ENCODE peak calls at places on chromosomes 2 and 18, in six cellular contexts. L is HepG2, V is GM12891, C is K562, Y is GM12878, T is H1. S is an unnamed sample.

GRCh38 chr18:76710646-76711520 is 111.5 kb upstream of the ZNF236 start:
- DNase-seq in L (no peak), V (no peak), C (no peak), Y (no peak), T (no peak), S (no peak)

GRCh38 chr2:11872247-11872947 is 126.0 kb downstream of the LPIN1 start:
- DNase-seq in L (no peak), V (no peak), C (no peak), Y (peak), T (no peak), S (no peak)

GRCh38 chr2:175234153-175234552 is 52.6 kb upstream of the ATP5MC3 start:
- DNase-seq in L (no peak), V (no peak), C (no peak), Y (no peak), T (no peak), S (no peak)

GRCh38 chr2:121283670-121284245 is 1.2 kb downstream of the TFCP2L1 start:
- DNase-seq in L (no peak), V (no peak), C (no peak), Y (no peak), T (no peak), S (no peak)

GRCh38 chr2:172105715-172106124 is 3.0 kb upstream of the DLX2 start:
- DNase-seq in L (no peak), V (no peak), C (no peak), Y (no peak), T (no peak), S (no peak)

GRCh38 chr2:141038341-141038740 is 1092.5 kb downstream of the LRP1B start:
- DNase-seq in L (no peak), V (no peak), C (no peak), Y (no peak), T (no peak), S (no peak)

GRCh38 chr2:43184339-43184895 is 42.0 kb downstream of the ZFP36L2 start:
- DNase-seq in L (peak), V (no peak), C (peak), Y (no peak), T (no peak), S (no peak)

GRCh38 chr2:222613715-222614331 is 42.1 kb downstream of the FARSB start:
- DNase-seq in L (peak), V (peak), C (peak), Y (no peak), T (no peak), S (peak)

GRCh38 chr18:67783215-67783946 is 266.9 kb upstream of the DSEL start:
- DNase-seq in L (no peak), V (no peak), C (no peak), Y (no peak), T (no peak), S (no peak)

GRCh38 chr2:197184959-197185586 is 125.5 kb downstream of the ANKRD44 start:
- DNase-seq in L (no peak), V (no peak), C (no peak), Y (no peak), T (no peak), S (no peak)

GRCh38 chr2:24806660-24807036 is 13.4 kb downstream of the CENPO start:
- DNase-seq in L (no peak), V (no peak), C (no peak), Y (no peak), T (no peak), S (no peak)

GRCh38 chr2:43950383-43951008 is 45.3 kb downstream of the LRPPRC start:
- DNase-seq in L (peak), V (no peak), C (no peak), Y (no peak), T (no peak), S (no peak)

GRCh38 chr2:10507106-10507505 is 59.0 kb upstream of the ODC1 start:
- DNase-seq in L (no peak), V (no peak), C (no peak), Y (no peak), T (no peak), S (no peak)

GRCh38 chr2:77521931-77522470 is at the start of gene LRRTM4:
- DNase-seq in L (no peak), V (no peak), C (no peak), Y (no peak), T (no peak), S (no peak)

GRCh38 chr2:234724850-234725249 is 227.0 kb upstream of the SH3BP4 start:
- DNase-seq in L (no peak), V (no peak), C (no peak), Y (no peak), T (no peak), S (no peak)

GRCh38 chr2:72863046-72863445 is 24.2 kb upstream of the SPR start:
- DNase-seq in L (no peak), V (no peak), C (no peak), Y (no peak), T (no peak), S (no peak)

GRCh38 chr2:195364015-195364965 is 292.7 kb upstream of the SLC39A10 start:
- DNase-seq in L (no peak), V (no peak), C (no peak), Y (no peak), T (no peak), S (no peak)

GRCh38 chr2:150832686-150833085 is 345.2 kb upstream of the RND3 start:
- DNase-seq in L (no peak), V (no peak), C (no peak), Y (no peak), T (no peak), S (no peak)

GRCh38 chr18:37330173-37330572 is 235.4 kb downstream of the CELF4 start:
- DNase-seq in L (no peak), V (no peak), C (no peak), Y (no peak), T (no peak), S (no peak)

GRCh38 chr2:158457826-158458616 is 1.3 kb downstream of the PKP4 start:
- DNase-seq in L (peak), V (peak), C (peak), Y (no peak), T (peak), S (peak)

GRCh38 chr18:62898359-62898758 is 183.0 kb downstream of the PHLPP1 start:
- DNase-seq in L (peak), V (peak), C (no peak), Y (peak), T (no peak), S (no peak)

GRCh38 chr2:8016688-8017087 is 665.2 kb upstream of the ID2 start:
- DNase-seq in L (no peak), V (no peak), C (no peak), Y (no peak), T (no peak), S (no peak)

GRCh38 chr2:45390433-45390832 is 220.6 kb downstream of the SRBD1 start:
- DNase-seq in L (peak), V (no peak), C (no peak), Y (no peak), T (no peak), S (no peak)

GRCh38 chr2:86213699-86214502 is 14.6 kb downstream of the MRPL35 start:
- DNase-seq in L (no peak), V (no peak), C (peak), Y (no peak), T (no peak), S (no peak)

GRCh38 chr2:215604631-215605030 is 168.8 kb upstream of the FN1 start:
- DNase-seq in L (no peak), V (no peak), C (no peak), Y (no peak), T (no peak), S (no peak)

GRCh38 chr2:1607971-1608688 is 136.2 kb downstream of the PXDN start:
- DNase-seq in L (no peak), V (no peak), C (no peak), Y (no peak), T (no peak), S (no peak)

GRCh38 chr2:233404227-233404626 is 49.9 kb downstream of the DGKD start:
- DNase-seq in L (peak), V (no peak), C (peak), Y (no peak), T (no peak), S (no peak)

GRCh38 chr2:46985512-46985911 is 69.9 kb upstream of the MCFD2 start:
- DNase-seq in L (no peak), V (no peak), C (no peak), Y (no peak), T (no peak), S (no peak)

GRCh38 chr2:10357770-10358169 is 55.1 kb downstream of the HPCAL1 start:
- DNase-seq in L (no peak), V (no peak), C (no peak), Y (no peak), T (no peak), S (no peak)

GRCh38 chr2:197349699-197350098 is 39.1 kb upstream of the ANKRD44 start:
- DNase-seq in L (no peak), V (no peak), C (no peak), Y (no peak), T (no peak), S (no peak)

GRCh38 chr2:181656450-181657261 is at the start of gene CERKL:
- DNase-seq in L (no peak), V (peak), C (no peak), Y (no peak), T (peak), S (peak)

GRCh38 chr2:145170787-145171186 is 650.9 kb upstream of the ZEB2 start:
- DNase-seq in L (no peak), V (no peak), C (no peak), Y (no peak), T (no peak), S (no peak)

GRCh38 chr18:37438417-37439180 is 127.0 kb downstream of the CELF4 start:
- DNase-seq in L (no peak), V (no peak), C (no peak), Y (no peak), T (no peak), S (no peak)

GRCh38 chr18:22465859-22466602 is 48.3 kb upstream of the CTAGE1 start:
- DNase-seq in L (peak), V (no peak), C (peak), Y (no peak), T (no peak), S (no peak)
- TF ChIP-seq TAF1 in L (no peak), V (no peak), C (no peak), Y (no peak), T (no peak), S (no peak)

GRCh38 chr2:128371248-128371630 is 52.6 kb upstream of the HS6ST1 start:
- DNase-seq in L (no peak), V (no peak), C (no peak), Y (no peak), T (no peak), S (no peak)

GRCh38 chr2:128374001-128374710 is 55.5 kb upstream of the HS6ST1 start:
- DNase-seq in L (peak), V (no peak), C (no peak), Y (no peak), T (no peak), S (no peak)

GRCh38 chr2:128373346-128374000 is 54.8 kb upstream of the HS6ST1 start:
- DNase-seq in L (no peak), V (no peak), C (no peak), Y (no peak), T (no peak), S (no peak)

GRCh38 chr2:128371648-128372345 is 53.1 kb upstream of the HS6ST1 start:
- DNase-seq in L (no peak), V (no peak), C (no peak), Y (no peak), T (no peak), S (no peak)

GRCh38 chr2:128372621-128373341 is 54.1 kb upstream of the HS6ST1 start:
- DNase-seq in L (no peak), V (no peak), C (no peak), Y (no peak), T (no peak), S (no peak)
- TF ChIP-seq POLR2AphosphoS5 in L (no peak), V (no peak), C (no peak), Y (no peak), T (no peak), S (no peak)

GRCh38 chr2:70515938-70516337 is 37.7 kb downstream of the TGFA start:
- DNase-seq in L (no peak), V (no peak), C (no peak), Y (no peak), T (no peak), S (no peak)

GRCh38 chr2:70513751-70514150 is 39.9 kb downstream of the TGFA start:
- DNase-seq in L (no peak), V (no peak), C (no peak), Y (no peak), T (no peak), S (no peak)

GRCh38 chr2:70516596-70516995 is 37.0 kb downstream of the TGFA start:
- DNase-seq in L (no peak), V (peak), C (no peak), Y (peak), T (no peak), S (peak)

GRCh38 chr2:70511986-70512729 is 41.5 kb downstream of the TGFA start:
- DNase-seq in L (no peak), V (no peak), C (no peak), Y (no peak), T (no peak), S (no peak)

DNA sequence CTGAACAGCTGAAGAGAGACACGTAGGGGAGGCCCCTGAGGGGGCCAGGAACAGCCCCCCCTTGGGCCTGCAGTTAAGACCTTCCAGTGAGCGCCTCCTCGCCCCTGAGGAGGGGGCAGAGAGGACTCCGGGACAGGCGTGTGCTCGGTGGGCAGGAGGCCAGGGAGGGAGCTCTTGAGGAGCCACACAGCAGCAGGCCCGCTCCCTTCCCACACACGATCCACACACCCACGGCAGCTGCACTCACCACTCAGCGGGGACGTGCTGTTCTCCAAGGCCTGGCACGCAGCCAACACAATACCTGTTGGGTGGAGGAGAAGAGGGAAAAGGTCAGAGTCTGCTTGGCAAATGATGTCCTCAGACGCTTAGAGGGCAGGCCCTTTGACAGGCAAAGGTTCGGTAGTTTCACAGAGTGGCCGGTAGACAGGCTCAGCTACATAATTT is 39.0 kb downstream of the TGFA start:
- DNase-seq in L (peak), V (no peak), C (no peak), Y (no peak), T (no peak), S (no peak)
- TF ChIP-seq POLR2A in L (no peak), V (no peak), C (no peak), Y (no peak), T (no peak), S (no peak)

GRCh38 chr18:24209558-24209957 is 70.7 kb downstream of the CABYR start:
- DNase-seq in L (no peak), V (no peak), C (no peak), Y (no peak), T (no peak), S (no peak)
- TF ChIP-seq TAF1 in L (no peak), V (no peak), C (no peak), Y (no peak), T (no peak), S (no peak)

S was measured in GM12892.